ENCODE peak calls at places on chromosomes 13 and 19, in four cellular contexts. F, B, Q and K are unnamed samples.

GRCh38 chr19:46756544-46756888 is 10.3 kb upstream of the STRN4 start:
- DNase-seq in F (no peak), B (no peak), Q (no peak), K (no peak)

GRCh38 chr19:35704218-35704617 is at the start of gene ZBTB32:
- DNase-seq in F (peak; percentile 75), B (no peak), Q (peak; percentile 69), K (no peak)

GRCh38 chr13:99626461-99627082 is 125.3 kb downstream of the TM9SF2 start:
- DNase-seq in F (peak; percentile 64), B (no peak), Q (peak; percentile 50), K (no peak)

GRCh38 chr19:18637644-18638630 is 1.1 kb downstream of the KLHL26 start:
- DNase-seq in F (no peak), B (no peak), Q (no peak), K (no peak)

GRCh38 chr19:7408251-7408650 is 59.5 kb downstream of the ARHGEF18 start:
- DNase-seq in F (no peak), B (no peak), Q (no peak), K (no peak)

GRCh38 chr13:94696171-94696570 is 16.2 kb downstream of the SOX21 start:
- DNase-seq in F (no peak), B (no peak), Q (no peak), K (no peak)

GRCh38 chr13:114130708-114131580 is 1.5 kb downstream of the RASA3 start:
- DNase-seq in F (peak; percentile 91), B (peak; percentile 59), Q (peak; percentile 78), K (no peak)

GRCh38 chr19:10516671-10517286 is 468 bp downstream of the S1PR5 start:
- DNase-seq in F (peak; percentile 19), B (no peak), Q (no peak), K (no peak)

GRCh38 chr19:19549804-19550453 is 11.9 kb downstream of the CILP2 start:
- DNase-seq in F (no peak), B (no peak), Q (no peak), K (no peak)

GRCh38 chr13:98476538-98476966 is 100.4 kb downstream of the STK24 start:
- DNase-seq in F (peak; percentile 93), B (no peak), Q (peak; percentile 82), K (peak; percentile 50)

GRCh38 chr13:48235100-48235813 is 2.3 kb downstream of the ITM2B start:
- DNase-seq in F (peak; percentile 63), B (no peak), Q (peak; percentile 44), K (no peak)

GRCh38 chr13:102399791-102400618 is 1.8 kb downstream of the FGF14 start:
- DNase-seq in F (no peak), B (no peak), Q (no peak), K (no peak)
- TF ChIP-seq CTCF in F (no peak), B (peak; percentile 4), Q (no peak), K (no peak)

GRCh38 chr19:41224632-41225031 is 5.6 kb downstream of the AXL start:
- DNase-seq in F (no peak), B (no peak), Q (no peak), K (no peak)

GRCh38 chr19:41219924-41220567 is 1.0 kb downstream of the AXL start:
- DNase-seq in F (peak; percentile 60), B (no peak), Q (peak; percentile 50), K (no peak)

GRCh38 chr19:41223431-41224234 is 4.6 kb downstream of the AXL start:
- DNase-seq in F (peak; percentile 92), B (no peak), Q (peak; percentile 44), K (peak; percentile 81)

GRCh38 chr19:41221514-41222205 is 2.6 kb downstream of the AXL start:
- DNase-seq in F (no peak), B (no peak), Q (no peak), K (no peak)

GRCh38 chr19:41222240-41222639 is 3.2 kb downstream of the AXL start:
- DNase-seq in F (no peak), B (no peak), Q (no peak), K (no peak)
- H3K4me3 ChIP-seq in F (no peak overlapping the region), B (peak overlapping the region; percentile 94), Q (no peak overlapping the region), K (no peak overlapping the region)

DNA sequence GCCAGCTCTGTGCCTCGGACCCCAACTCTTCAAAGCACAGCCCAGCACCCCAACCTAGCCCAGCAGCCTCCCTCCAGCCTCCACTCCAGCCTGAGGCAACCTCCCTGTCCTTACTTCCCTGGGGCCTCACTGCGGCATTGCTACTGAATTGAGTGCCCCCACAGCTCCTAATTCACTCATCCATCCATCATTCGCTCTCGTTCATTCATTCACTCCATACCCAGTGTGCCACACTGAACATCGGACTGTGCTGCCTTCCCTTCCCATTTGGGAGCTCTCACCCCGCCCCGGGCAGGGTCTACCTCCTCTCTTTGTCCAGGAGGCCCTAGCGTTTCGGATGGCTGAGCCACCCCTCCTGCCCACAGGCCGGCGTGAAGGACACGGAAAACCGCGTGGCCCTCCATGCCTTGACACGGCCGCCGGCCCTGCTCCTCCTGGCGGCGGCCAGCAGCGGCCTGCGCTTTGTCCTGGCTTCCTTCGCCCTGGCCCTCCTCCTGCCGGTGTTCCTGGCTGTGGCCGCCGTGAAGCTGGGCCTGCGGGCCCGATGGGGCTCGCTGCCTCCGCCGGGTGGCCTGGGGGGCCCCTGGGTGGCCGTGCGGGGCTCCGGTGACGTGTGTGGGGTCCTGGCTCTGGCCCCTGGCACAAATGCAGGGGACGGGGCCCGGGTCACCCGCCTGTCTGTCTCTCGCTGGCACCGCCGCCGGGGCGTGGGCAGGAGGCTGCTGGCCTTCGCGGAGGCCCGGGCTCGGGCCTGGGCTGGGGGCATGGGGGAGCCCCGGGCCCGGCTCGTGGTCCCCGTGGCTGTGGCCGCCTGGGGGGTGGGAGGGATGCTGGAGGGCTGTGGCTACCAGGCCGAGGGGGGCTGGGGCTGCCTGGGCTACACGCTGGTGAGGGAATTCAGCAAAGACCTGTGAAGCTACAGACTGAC is 1.3 kb downstream of the NAT14 start:
- DNase-seq in F (no peak), B (no peak), Q (no peak), K (no peak)
- TF ChIP-seq CTCF in F (peak; percentile 30), B (peak; percentile 19), Q (peak; percentile 16), K (no peak)

DNA sequence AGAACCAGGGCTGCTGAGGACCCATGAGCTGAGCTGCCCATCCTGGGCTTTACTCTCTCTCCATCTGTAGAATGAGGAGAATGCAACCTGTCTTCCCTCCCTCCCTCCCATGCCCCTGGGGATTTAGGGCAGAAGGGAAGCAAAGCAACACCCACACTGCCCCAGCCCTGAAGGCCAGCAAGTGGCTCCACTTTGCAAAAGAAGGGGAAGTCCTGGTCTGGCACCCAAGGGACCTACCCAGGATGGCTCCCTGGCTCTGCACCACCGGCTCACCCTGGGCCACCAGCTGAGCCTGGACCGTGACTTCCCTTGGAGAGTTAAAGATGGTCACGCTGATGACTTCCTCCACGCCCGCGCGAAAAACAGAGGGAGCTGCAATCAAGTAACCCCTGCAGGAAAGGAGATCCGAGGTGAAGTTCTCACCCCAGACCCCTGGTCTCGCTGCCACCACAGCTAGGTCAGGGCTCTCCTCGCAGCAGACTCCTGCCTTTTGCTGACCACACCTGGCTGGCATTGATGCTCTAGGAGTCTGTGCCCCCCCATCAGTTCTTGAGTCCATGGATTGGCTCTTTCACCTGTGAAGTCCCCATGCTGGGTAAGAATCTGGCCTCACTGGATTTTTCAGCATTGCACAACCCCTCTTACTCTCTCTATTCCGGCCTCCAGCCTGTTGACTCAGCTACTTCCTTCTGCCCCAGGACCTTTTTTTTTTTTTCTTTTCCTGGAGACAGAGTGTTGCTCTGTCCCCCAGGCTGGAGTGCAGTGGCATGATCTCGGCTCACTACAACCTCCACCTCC is 4.6 kb downstream of the CPAMD8 start:
- DNase-seq in F (peak; percentile 87), B (no peak), Q (peak; percentile 80), K (no peak)
- H3K4me3 ChIP-seq in F (no peak overlapping the region), B (no peak overlapping the region), Q (no peak overlapping the region), K (no peak overlapping the region)

DNA sequence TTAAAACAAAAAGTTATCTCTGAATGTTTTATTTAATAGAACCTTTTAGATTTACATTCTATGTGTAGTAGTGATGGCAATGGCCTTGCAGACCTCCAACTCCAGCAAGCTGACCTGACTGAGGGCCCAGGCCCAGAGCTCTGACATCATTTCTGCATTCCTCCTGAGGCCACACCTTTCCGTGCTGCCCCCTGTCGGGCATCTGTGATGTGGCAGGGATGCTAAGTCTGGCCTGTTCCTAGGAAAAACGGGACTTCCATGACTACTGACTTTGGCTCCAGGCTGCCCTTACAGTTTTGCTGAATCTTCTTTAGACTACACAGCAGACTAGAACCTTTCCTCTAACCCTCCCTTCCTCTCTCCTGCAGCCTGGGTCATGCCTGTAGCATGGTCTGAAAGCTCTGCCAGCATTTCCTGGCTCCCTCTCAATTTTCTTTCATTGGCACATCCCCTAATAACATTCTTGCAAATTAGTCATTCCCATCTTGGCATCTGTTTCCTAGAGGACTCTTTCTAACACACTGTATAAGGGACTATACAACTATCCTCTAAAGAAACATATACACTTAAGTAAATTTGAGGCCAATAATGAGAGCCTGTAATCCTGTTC is 249.0 kb downstream of the GPC5 start:
- DNase-seq in F (no peak), B (no peak), Q (peak; percentile 22), K (no peak)
- TF ChIP-seq CTCF in F (peak; percentile 3), B (peak; percentile 57), Q (peak; percentile 46), K (peak; percentile 19)

DNA sequence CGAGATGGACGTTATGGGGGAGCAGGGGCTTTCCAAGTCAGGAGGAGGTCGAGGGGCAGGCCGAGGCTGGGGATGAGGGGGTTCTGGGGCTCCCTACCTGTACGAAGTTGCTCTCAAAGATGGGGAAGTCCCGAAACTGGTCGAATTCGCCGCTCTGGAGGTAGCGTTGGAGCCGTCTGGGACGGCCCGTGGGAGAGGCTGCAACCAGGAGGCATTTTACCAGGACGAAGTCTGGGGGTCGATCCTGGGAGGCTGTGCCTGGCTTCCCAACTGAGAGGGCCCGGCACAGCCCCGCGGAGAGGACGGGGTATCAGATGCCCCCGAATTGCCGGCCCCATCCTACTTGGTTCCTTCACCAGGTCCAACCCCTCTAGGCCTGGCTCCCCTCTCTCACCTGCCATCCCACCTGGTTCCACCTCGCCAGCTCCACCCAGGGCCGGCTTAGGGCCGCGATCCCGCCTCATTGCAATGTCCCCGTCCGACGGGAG is 527 bp upstream of the EMC10 start:
- DNase-seq in F (no peak), B (no peak), Q (no peak), K (no peak)
- H3K4me3 ChIP-seq in F (no peak overlapping the region), B (no peak overlapping the region), Q (no peak overlapping the region), K (peak overlapping the region; percentile 96)